ENCODE peak calls at places on chromosomes 13 and 19, in five cellular contexts. One of them, this sample, is unnamed.

GRCh38 chr13:99916366-99917103 is 55.0 kb downstream of the ZIC5 start:
- DNase-seq in HFF-Myc: peak; percentile 52
- DNase-seq in PC-3: peak; percentile 69
- DNase-seq in pancreas: peak; percentile 49
- DNase-seq in breast epithelium: no peak
- DNase-seq in this sample: no peak

GRCh38 chr19:55437410-55437809 is 5.7 kb downstream of the SHISA7 start:
- DNase-seq in HFF-Myc: no peak
- DNase-seq in PC-3: peak; percentile 83
- DNase-seq in pancreas: peak; percentile 55
- DNase-seq in breast epithelium: peak; percentile 68
- DNase-seq in this sample: no peak

GRCh38 chr19:47035127-47035494 is 13.3 kb downstream of the TMEM160 start:
- DNase-seq in HFF-Myc: no peak
- DNase-seq in PC-3: peak; percentile 18
- DNase-seq in pancreas: no peak
- DNase-seq in breast epithelium: no peak
- DNase-seq in this sample: no peak

GRCh38 chr13:36214163-36214921 is at the start of gene SOHLH2:
- DNase-seq in HFF-Myc: no peak
- DNase-seq in PC-3: no peak
- DNase-seq in pancreas: no peak
- DNase-seq in breast epithelium: no peak
- DNase-seq in this sample: no peak

GRCh38 chr19:23318143-23318542 is 67.9 kb upstream of the ZNF724 start:
- DNase-seq in HFF-Myc: no peak
- DNase-seq in PC-3: peak; percentile 38
- DNase-seq in pancreas: no peak
- DNase-seq in breast epithelium: no peak
- DNase-seq in this sample: no peak

GRCh38 chr19:6828698-6829633 is 56.5 kb downstream of the VAV1 start:
- DNase-seq in HFF-Myc: no peak
- DNase-seq in PC-3: peak; percentile 81
- DNase-seq in pancreas: peak; percentile 11
- DNase-seq in breast epithelium: no peak
- DNase-seq in this sample: peak; percentile 74

GRCh38 chr13:51000576-51001260 is 91.1 kb downstream of the RNASEH2B start:
- DNase-seq in HFF-Myc: no peak
- DNase-seq in PC-3: peak; percentile 2
- DNase-seq in pancreas: no peak
- DNase-seq in breast epithelium: no peak
- DNase-seq in this sample: peak; percentile 89

GRCh38 chr19:49997709-49998108 is 27.5 kb downstream of the VRK3 start:
- DNase-seq in HFF-Myc: no peak
- DNase-seq in PC-3: peak; percentile 48
- DNase-seq in pancreas: no peak
- DNase-seq in breast epithelium: no peak
- DNase-seq in this sample: no peak

GRCh38 chr13:35768126-35768525 is 291.6 kb upstream of the MAB21L1 start:
- DNase-seq in HFF-Myc: no peak
- DNase-seq in PC-3: no peak
- DNase-seq in pancreas: no peak
- DNase-seq in breast epithelium: no peak
- DNase-seq in this sample: no peak

GRCh38 chr13:75326173-75327131 is 155.5 kb downstream of the TBC1D4 start:
- DNase-seq in HFF-Myc: no peak
- DNase-seq in PC-3: no peak
- DNase-seq in pancreas: no peak
- DNase-seq in breast epithelium: no peak
- DNase-seq in this sample: no peak

GRCh38 chr13:47233734-47234133 is 336.9 kb upstream of the HTR2A start:
- DNase-seq in HFF-Myc: no peak
- DNase-seq in PC-3: no peak
- DNase-seq in pancreas: no peak
- DNase-seq in breast epithelium: no peak
- DNase-seq in this sample: no peak

GRCh38 chr13:99935772-99936171 is 35.8 kb downstream of the ZIC5 start:
- DNase-seq in HFF-Myc: no peak
- DNase-seq in PC-3: no peak
- DNase-seq in pancreas: no peak
- DNase-seq in breast epithelium: no peak
- DNase-seq in this sample: no peak

GRCh38 chr13:54975676-54976075 is 1947.1 kb downstream of the OLFM4 start:
- DNase-seq in HFF-Myc: no peak
- DNase-seq in PC-3: no peak
- DNase-seq in pancreas: no peak
- DNase-seq in breast epithelium: no peak
- DNase-seq in this sample: no peak

GRCh38 chr19:10565028-10565566 is 713 bp downstream of the KRI1 start:
- DNase-seq in HFF-Myc: no peak
- DNase-seq in PC-3: peak; percentile 35
- DNase-seq in pancreas: peak; percentile 52
- DNase-seq in breast epithelium: no peak
- DNase-seq in this sample: no peak

GRCh38 chr13:100733261-100733660 is 58.7 kb upstream of the TMTC4 start:
- DNase-seq in HFF-Myc: no peak
- DNase-seq in PC-3: no peak
- DNase-seq in pancreas: no peak
- DNase-seq in breast epithelium: no peak
- DNase-seq in this sample: no peak

GRCh38 chr13:29428310-29428991 is 167.0 kb downstream of the SLC7A1 start:
- DNase-seq in HFF-Myc: no peak
- DNase-seq in PC-3: no peak
- DNase-seq in pancreas: peak; percentile 13
- DNase-seq in breast epithelium: no peak
- DNase-seq in this sample: no peak

GRCh38 chr13:111323950-111324651 is 3.7 kb downstream of the TEX29 start:
- DNase-seq in HFF-Myc: no peak
- DNase-seq in PC-3: no peak
- DNase-seq in pancreas: no peak
- DNase-seq in breast epithelium: no peak
- DNase-seq in this sample: no peak

GRCh38 chr19:6723108-6723618 is 2.7 kb upstream of the C3 start:
- DNase-seq in HFF-Myc: no peak
- DNase-seq in PC-3: peak; percentile 50
- DNase-seq in pancreas: peak; percentile 74
- DNase-seq in breast epithelium: no peak
- DNase-seq in this sample: no peak

GRCh38 chr13:110644892-110645521 is 29.7 kb downstream of the NAXD start:
- DNase-seq in HFF-Myc: peak; percentile 24
- DNase-seq in PC-3: peak; percentile 29
- DNase-seq in pancreas: peak; percentile 56
- DNase-seq in breast epithelium: peak; percentile 73
- DNase-seq in this sample: peak; percentile 86

GRCh38 chr13:81275666-81276258 is 934.8 kb upstream of the SPRY2 start:
- DNase-seq in HFF-Myc: no peak
- DNase-seq in PC-3: no peak
- DNase-seq in pancreas: no peak
- DNase-seq in breast epithelium: no peak
- DNase-seq in this sample: no peak

GRCh38 chr19:37718357-37718756 is 1.2 kb downstream of the ZNF607 start:
- DNase-seq in HFF-Myc: no peak
- DNase-seq in PC-3: no peak
- DNase-seq in pancreas: no peak
- DNase-seq in breast epithelium: no peak
- DNase-seq in this sample: no peak

GRCh38 chr19:17202249-17202648 is 12.9 kb upstream of the USE1 start:
- DNase-seq in HFF-Myc: no peak
- DNase-seq in PC-3: peak; percentile 44
- DNase-seq in pancreas: no peak
- DNase-seq in breast epithelium: no peak
- DNase-seq in this sample: no peak

GRCh38 chr19:57708641-57709354 is at the start of gene ZNF154:
- DNase-seq in HFF-Myc: peak; percentile 33
- DNase-seq in PC-3: no peak
- DNase-seq in pancreas: peak; percentile 32
- DNase-seq in breast epithelium: no peak
- DNase-seq in this sample: no peak

GRCh38 chr13:50192272-50192813 is 177.1 kb downstream of the KCNRG start:
- DNase-seq in HFF-Myc: no peak
- DNase-seq in PC-3: no peak
- DNase-seq in pancreas: no peak
- DNase-seq in breast epithelium: no peak
- DNase-seq in this sample: no peak

GRCh38 chr13:92657565-92657964 is 569.0 kb upstream of the GPC6 start:
- DNase-seq in HFF-Myc: no peak
- DNase-seq in PC-3: no peak
- DNase-seq in pancreas: no peak
- DNase-seq in breast epithelium: no peak
- DNase-seq in this sample: no peak

GRCh38 chr13:84574851-84575250 is 692.6 kb upstream of the SLITRK1 start:
- DNase-seq in HFF-Myc: no peak
- DNase-seq in PC-3: peak; percentile 36
- DNase-seq in pancreas: no peak
- DNase-seq in breast epithelium: no peak
- DNase-seq in this sample: no peak

GRCh38 chr19:29598036-29598435 is 8.0 kb upstream of the POP4 start:
- DNase-seq in HFF-Myc: no peak
- DNase-seq in PC-3: no peak
- DNase-seq in pancreas: no peak
- DNase-seq in breast epithelium: no peak
- DNase-seq in this sample: no peak

GRCh38 chr19:34990578-34991192 is 9.4 kb upstream of the GRAMD1A start:
- DNase-seq in HFF-Myc: no peak
- DNase-seq in PC-3: no peak
- DNase-seq in pancreas: no peak
- DNase-seq in breast epithelium: no peak
- DNase-seq in this sample: no peak

GRCh38 chr13:84662503-84662902 is 780.2 kb upstream of the SLITRK1 start:
- DNase-seq in HFF-Myc: no peak
- DNase-seq in PC-3: no peak
- DNase-seq in pancreas: no peak
- DNase-seq in breast epithelium: no peak
- DNase-seq in this sample: no peak

GRCh38 chr19:38862321-38863059 is 12.7 kb upstream of the HNRNPL start:
- DNase-seq in HFF-Myc: peak; percentile 71
- DNase-seq in PC-3: peak; percentile 64
- DNase-seq in pancreas: peak; percentile 69
- DNase-seq in breast epithelium: no peak
- DNase-seq in this sample: peak; percentile 83

GRCh38 chr13:46321494-46322225 is 65.4 kb downstream of the RUBCNL start:
- DNase-seq in HFF-Myc: peak; percentile 12
- DNase-seq in PC-3: peak; percentile 59
- DNase-seq in pancreas: peak; percentile 49
- DNase-seq in breast epithelium: no peak
- DNase-seq in this sample: no peak

GRCh38 chr19:46849610-46850009 is 1.0 kb downstream of the AP2S1 start:
- DNase-seq in HFF-Myc: no peak
- DNase-seq in PC-3: no peak
- DNase-seq in pancreas: no peak
- DNase-seq in breast epithelium: peak; percentile 30
- DNase-seq in this sample: no peak

GRCh38 chr13:110137677-110138008 is 169.3 kb downstream of the COL4A1 start:
- DNase-seq in HFF-Myc: no peak
- DNase-seq in PC-3: peak; percentile 58
- DNase-seq in pancreas: peak; percentile 53
- DNase-seq in breast epithelium: no peak
- DNase-seq in this sample: peak; percentile 18

GRCh38 chr19:16326401-16327130 is 1.9 kb downstream of the KLF2 start:
- DNase-seq in HFF-Myc: no peak
- DNase-seq in PC-3: no peak
- DNase-seq in pancreas: no peak
- DNase-seq in breast epithelium: no peak
- DNase-seq in this sample: no peak

GRCh38 chr19:3618811-3619630 is 7.6 kb downstream of the CACTIN start:
- DNase-seq in HFF-Myc: no peak
- DNase-seq in PC-3: no peak
- DNase-seq in pancreas: no peak
- DNase-seq in breast epithelium: no peak
- DNase-seq in this sample: no peak
- TF ChIP-seq CTCF in HFF-Myc: no peak
- TF ChIP-seq CTCF in PC-3: peak; percentile 13
- TF ChIP-seq CTCF in pancreas: no peak
- TF ChIP-seq CTCF in breast epithelium: no peak
- TF ChIP-seq CTCF in this sample: no peak

DNA sequence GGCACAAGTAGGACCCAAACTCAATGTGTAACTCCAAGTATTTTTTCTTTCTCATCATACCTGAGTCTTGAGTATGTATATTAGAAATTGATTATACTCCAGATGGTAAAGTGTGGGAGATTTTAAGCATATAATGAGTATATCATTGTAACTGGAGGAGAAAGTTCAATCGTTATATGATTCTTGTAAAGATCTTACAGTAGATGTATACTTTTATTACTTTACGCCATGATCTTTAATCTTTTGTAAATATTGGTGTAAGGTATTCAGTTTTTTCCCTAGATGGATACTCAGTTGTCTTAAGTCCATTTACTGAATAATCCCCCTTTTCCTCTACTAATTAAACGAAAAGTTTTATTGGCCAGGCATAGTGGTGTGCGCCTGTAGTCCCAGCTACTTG is 25.2 kb downstream of the PAN3 start:
- DNase-seq in HFF-Myc: no peak
- DNase-seq in PC-3: no peak
- DNase-seq in pancreas: no peak
- DNase-seq in breast epithelium: no peak
- DNase-seq in this sample: no peak
- TF ChIP-seq CTCF in HFF-Myc: no peak
- TF ChIP-seq CTCF in PC-3: no peak
- TF ChIP-seq CTCF in pancreas: no peak
- TF ChIP-seq CTCF in breast epithelium: no peak
- TF ChIP-seq CTCF in this sample: no peak

DNA sequence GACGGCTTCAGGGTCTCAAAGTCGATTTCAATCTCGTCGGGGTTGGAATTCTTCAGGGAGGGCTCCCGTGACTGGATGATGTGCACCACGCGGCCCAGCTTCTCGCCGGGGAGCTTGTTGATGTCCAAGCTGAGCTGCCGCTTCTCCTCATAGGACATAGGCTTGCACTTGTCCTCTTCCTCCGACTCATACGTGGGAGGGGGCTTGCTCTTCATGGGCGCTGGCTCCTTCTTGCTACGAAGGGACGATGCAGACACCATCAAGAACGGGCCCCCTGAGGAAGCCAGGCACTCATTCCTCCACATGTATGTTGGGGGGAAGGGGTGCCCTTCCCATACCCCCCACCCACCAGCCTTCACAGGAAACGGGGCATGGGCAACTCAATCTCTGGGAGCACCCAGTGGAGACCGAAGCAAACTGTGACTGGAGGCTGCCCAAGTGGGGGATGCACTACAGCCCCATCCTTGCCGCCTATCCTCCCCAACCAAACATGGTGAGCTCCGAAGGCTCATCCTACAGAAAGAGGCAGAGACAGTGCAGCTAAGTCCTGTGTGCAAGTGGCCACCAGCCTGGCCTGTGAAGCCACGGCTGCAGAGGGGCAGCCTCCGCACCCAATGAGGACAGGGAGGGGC is 23.2 kb upstream of the EPHX3 start:
- DNase-seq in HFF-Myc: no peak
- DNase-seq in PC-3: no peak
- DNase-seq in pancreas: no peak
- DNase-seq in breast epithelium: no peak
- DNase-seq in this sample: no peak
- TF ChIP-seq CTCF in HFF-Myc: no peak
- TF ChIP-seq CTCF in PC-3: no peak
- TF ChIP-seq CTCF in pancreas: no peak
- TF ChIP-seq CTCF in breast epithelium: no peak
- TF ChIP-seq CTCF in this sample: no peak

GRCh38 chr13:32259116-32259515 is 56.0 kb downstream of the ZAR1L start:
- DNase-seq in HFF-Myc: no peak
- DNase-seq in PC-3: no peak
- DNase-seq in pancreas: no peak
- DNase-seq in breast epithelium: no peak
- DNase-seq in this sample: no peak
- TF ChIP-seq CTCF in HFF-Myc: peak; percentile 10
- TF ChIP-seq CTCF in PC-3: no peak
- TF ChIP-seq CTCF in pancreas: no peak
- TF ChIP-seq CTCF in breast epithelium: no peak
- TF ChIP-seq CTCF in this sample: no peak